ENCODE peak calls at places on chromosome 21, in four cellular contexts. T is cardiac muscle cell, K is adipocyte, G is ascending aorta. L is an unnamed sample.

GRCh38 chr21:36973986-36974850 is 7.7 kb upstream of the HLCS start:
- DNase-seq in T (no peak), G (no peak), K (no peak), L (no peak)

GRCh38 chr21:27346041-27346448 is 379.2 kb upstream of the ADAMTS5 start:
- DNase-seq in T (no peak), K (peak; percentile 55), G (no peak), L (no peak)

GRCh38 chr21:30718239-30718909 is at the start of gene KRTAP21-3:
- DNase-seq in T (no peak), G (no peak), K (no peak), L (no peak)

GRCh38 chr21:17438642-17439041 is 74.2 kb upstream of the CXADR start:
- DNase-seq in K (no peak), T (peak; percentile 13), G (no peak), L (no peak)

GRCh38 chr21:29233611-29234540 is 64.8 kb upstream of the BACH1 start:
- DNase-seq in K (no peak), T (no peak), G (no peak), L (no peak)

GRCh38 chr21:26570203-26570602 is 2.9 kb downstream of the CYYR1 start:
- DNase-seq in T (no peak), G (no peak), K (no peak), L (no peak)

GRCh38 chr21:25578070-25578961 is 29.0 kb downstream of the MRPL39 start:
- DNase-seq in T (no peak), K (no peak), G (no peak), L (no peak)

GRCh38 chr21:39125752-39126485 is 57.3 kb downstream of the PSMG1 start:
- DNase-seq in G (no peak), K (peak; percentile 87), T (peak; percentile 85), L (peak; percentile 51)

GRCh38 chr21:30104246-30104645 is 62.4 kb downstream of the CLDN17 start:
- DNase-seq in G (no peak), K (no peak), T (no peak), L (no peak)

DNA sequence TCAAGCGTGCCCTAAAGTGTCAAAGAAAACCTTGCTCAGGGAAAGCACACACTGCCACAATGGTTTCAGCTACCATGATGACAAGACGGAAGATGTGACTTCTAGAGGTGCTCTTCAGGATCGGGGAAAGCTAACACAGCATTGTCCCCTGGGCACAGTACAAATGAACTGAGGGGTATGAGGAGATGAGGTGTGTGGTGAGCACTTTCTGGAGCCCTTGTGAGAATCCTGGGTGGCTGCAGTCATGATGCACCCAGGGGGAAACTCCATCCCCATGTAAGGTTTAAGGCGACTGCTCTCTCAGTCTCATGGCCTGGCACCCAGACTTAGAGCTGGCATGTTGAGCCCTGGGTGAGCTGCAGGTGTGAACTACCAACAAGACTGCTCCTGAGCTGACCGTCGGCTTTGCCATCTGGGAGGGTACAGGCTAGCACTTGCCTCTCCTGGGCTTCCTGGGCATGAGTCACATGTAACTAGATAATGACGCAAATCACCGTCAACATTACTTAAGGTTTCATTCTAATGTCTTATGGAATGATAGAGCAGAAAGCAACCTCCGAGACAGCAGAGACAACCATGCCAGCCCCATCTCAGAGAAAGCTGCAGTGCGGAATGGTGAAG is 144.6 kb downstream of the CLIC6 start:
- DNase-seq in T (no peak), G (no peak), K (peak; percentile 58), L (no peak)
- H3K27me3 ChIP-seq in T (peaks cover 47% of the 10 kb centered on the region), G (no peaks in the 10 kb centered on the region), K (no peaks in the 10 kb centered on the region), L (no peaks in the 10 kb centered on the region)

DNA sequence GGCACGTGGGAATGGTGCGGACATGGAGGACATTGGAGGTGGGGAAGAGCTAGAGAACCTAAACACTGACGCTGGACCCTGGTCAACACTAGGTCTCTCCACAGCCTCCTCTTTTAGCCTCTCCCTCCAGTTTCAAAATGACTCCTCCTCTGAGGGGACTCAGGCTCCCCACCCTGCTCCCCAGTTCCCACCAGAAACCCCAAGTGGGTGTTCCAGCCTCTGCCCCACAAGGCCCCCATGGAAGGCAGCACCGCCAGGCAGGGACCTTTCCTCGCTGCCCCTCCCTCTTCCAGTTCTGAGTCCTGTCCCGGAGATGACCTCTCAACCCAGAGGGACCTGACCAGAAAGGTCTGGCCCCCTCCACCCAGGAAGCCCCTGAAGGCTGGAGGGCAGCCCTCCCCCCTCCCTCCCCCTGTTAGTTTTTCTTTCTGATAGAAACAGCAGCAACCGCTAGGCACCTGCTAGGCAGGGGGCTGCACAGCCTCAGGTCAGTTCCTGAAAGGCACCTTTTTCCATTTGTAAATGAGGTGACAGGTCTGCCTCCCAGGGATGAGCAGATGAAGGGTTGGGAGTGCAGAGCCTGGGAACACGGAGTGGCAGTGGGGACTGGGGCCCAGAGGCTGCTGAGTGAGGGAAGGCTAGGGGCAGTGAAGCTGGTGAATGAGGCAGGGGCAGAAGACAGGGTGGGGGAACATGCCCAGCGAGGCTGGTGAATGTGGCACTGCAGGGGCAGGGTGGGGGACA is 9.3 kb upstream of the ITGB2 start:
- DNase-seq in K (no peak), T (no peak), G (no peak), L (no peak)
- H3K27me3 ChIP-seq in K (peaks cover 4% of the 10 kb centered on the region), T (peaks cover 73% of the 10 kb centered on the region), G (peaks cover 13% of the 10 kb centered on the region), L (no peaks in the 10 kb centered on the region)

GRCh38 chr21:44473915-44474555 is 18.7 kb downstream of the LRRC3 start:
- DNase-seq in T (no peak), G (no peak), K (no peak), L (peak; percentile 53)
- H3K27me3 ChIP-seq in T (no peaks in the 10 kb centered on the region), G (no peaks in the 10 kb centered on the region), K (peaks cover 5% of the 10 kb centered on the region), L (no peaks in the 10 kb centered on the region)

DNA sequence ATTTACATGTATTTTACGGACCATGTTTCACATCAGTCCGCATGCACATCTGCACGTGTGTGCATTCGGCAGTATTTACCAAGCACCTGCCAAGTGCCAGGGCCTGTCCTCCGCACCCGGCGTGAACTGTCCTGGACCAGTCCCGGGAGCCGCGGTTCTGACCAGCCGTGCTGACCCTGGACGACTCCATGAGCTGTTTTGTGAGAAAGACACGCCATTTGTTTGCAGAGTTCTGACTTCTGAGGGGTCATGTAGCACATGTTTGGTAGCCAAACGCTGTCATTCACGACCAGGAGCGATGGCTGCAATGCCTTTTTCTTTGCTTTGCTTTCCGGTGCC is 3.3 kb upstream of the OLIG2 start:
- DNase-seq in K (no peak), G (no peak), T (no peak), L (no peak)
- H3K27me3 ChIP-seq in K (peaks cover 88% of the 10 kb centered on the region), G (peaks cover 7% of the 10 kb centered on the region), T (peaks cover 100% of the 10 kb centered on the region), L (peaks cover 100% of the 10 kb centered on the region)

GRCh38 chr21:44883250-44883649 is 9.8 kb upstream of the PTTG1IP start:
- DNase-seq in T (no peak), K (no peak), G (no peak), L (no peak)

GRCh38 chr21:44886113-44887075 is 12.9 kb upstream of the PTTG1IP start:
- DNase-seq in G (no peak), T (no peak), K (no peak), L (no peak)

GRCh38 chr21:44881586-44881939 is 8.1 kb upstream of the PTTG1IP start:
- DNase-seq in G (no peak), T (no peak), K (no peak), L (no peak)

GRCh38 chr21:44885615-44886014 is 12.1 kb upstream of the PTTG1IP start:
- DNase-seq in K (no peak), G (no peak), T (no peak), L (no peak)

GRCh38 chr21:44884059-44884458 is 10.6 kb upstream of the PTTG1IP start:
- DNase-seq in T (no peak), G (no peak), K (no peak), L (no peak)
- H3K27me3 ChIP-seq in T (peaks cover 5% of the 10 kb centered on the region), G (no peaks in the 10 kb centered on the region), K (peaks cover 27% of the 10 kb centered on the region), L (no peaks in the 10 kb centered on the region)

GRCh38 chr21:44485796-44486195 is 30.5 kb downstream of the LRRC3 start:
- DNase-seq in K (no peak), T (no peak), G (no peak), L (no peak)

GRCh38 chr21:44485254-44485793 is 30.0 kb downstream of the LRRC3 start:
- DNase-seq in G (no peak), K (no peak), T (peak; percentile 74), L (no peak)

GRCh38 chr21:44483288-44484237 is 28.3 kb downstream of the LRRC3 start:
- DNase-seq in G (no peak), K (no peak), T (no peak), L (no peak)

GRCh38 chr21:44486302-44486701 is 31.0 kb downstream of the LRRC3 start:
- DNase-seq in K (no peak), T (no peak), G (no peak), L (no peak)

DNA sequence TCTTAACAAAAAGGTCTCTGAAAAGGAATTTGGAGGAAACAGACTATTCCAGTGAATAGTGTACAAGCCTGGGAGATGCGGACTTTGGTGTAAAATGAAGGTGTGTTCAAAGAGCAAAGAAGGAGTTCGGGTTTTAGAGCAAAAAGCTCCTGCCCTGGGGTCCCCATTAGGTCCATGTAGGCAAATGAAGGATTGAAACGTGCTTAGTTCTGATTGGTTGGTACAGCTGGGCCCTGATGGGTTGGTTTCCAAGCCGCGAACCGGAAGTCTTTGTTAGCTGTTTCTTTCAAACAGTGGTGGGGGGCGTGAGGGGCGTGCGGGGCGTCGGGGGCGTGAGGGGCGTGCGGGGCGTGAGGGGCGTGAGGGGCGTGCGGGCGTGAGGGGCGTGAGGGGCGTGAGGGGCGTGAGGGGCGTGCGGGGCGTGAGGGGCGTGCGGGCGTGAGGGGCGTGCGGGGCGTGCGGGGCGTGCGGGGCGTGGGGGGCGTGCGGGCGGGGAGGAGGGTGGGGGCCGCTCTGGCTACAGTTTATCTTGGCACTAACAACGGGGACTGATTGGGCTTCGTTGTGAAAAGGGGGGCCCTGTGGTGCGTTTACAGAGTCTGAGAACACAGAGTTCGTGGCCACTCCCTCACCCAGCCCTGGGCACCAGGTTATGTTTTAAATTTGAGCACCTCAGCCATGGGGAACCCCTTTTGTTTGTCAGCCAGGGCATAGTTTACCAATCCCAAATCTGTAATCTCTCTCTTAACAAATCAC is 29.4 kb downstream of the LRRC3 start:
- DNase-seq in G (no peak), T (no peak), K (no peak), L (no peak)
- H3K27me3 ChIP-seq in G (no peaks in the 10 kb centered on the region), T (no peaks in the 10 kb centered on the region), K (peaks cover 25% of the 10 kb centered on the region), L (no peaks in the 10 kb centered on the region)

DNA sequence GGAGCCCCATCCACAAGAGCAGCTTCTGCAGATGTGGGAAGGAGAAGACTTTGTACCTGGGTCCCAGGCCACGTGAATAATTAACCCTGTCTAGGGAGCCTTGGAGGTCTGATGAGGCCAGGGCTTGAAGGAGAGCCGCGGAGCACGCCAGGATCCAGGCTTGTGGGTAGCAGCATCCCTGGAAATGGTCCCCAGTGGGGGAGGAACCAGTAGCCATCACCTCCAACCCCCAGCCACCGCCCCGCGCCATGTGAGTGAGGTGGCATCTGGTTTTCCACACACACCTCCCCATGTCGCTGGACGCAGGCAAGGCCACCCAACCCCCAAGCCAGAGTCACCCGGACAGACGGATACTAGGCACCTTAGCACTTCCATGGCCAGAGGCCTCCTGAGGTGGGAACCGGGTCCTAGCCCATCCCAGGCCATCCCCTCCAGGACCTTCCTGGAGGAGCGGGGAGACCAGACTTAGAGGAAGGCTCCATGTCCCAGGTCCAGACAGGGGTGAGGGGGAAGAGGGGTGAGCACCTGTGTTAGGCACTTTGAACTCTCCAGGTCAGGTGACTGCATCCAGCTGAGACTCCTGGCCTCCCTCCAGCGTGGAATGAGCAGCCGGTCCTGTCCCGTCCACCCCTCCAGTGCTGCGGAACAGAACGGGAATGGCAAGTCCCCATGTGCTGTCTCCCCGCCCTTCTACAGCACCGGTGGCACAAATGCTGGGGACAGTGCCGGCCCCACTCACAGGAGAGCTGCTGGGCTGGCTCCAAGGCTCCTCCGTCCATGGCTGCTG is 53.2 kb downstream of the RIPK4 start:
- DNase-seq in K (no peak), T (no peak), G (no peak), L (peak; percentile 53)
- H3K27me3 ChIP-seq in K (peaks cover 88% of the 10 kb centered on the region), T (no peaks in the 10 kb centered on the region), G (no peaks in the 10 kb centered on the region), L (peaks cover 2% of the 10 kb centered on the region)

GRCh38 chr21:32001390-32001789 is 128.6 kb downstream of the HUNK start:
- DNase-seq in T (no peak), K (no peak), G (no peak), L (no peak)
- H3K27me3 ChIP-seq in T (no peaks in the 10 kb centered on the region), K (no peaks in the 10 kb centered on the region), G (no peaks in the 10 kb centered on the region), L (no peaks in the 10 kb centered on the region)

L was measured in tibial artery.